ENCODE peak calls at places on chromosomes 7 and 10, in four cellular contexts. L is uterus, D is aorta, E is HL-60. F is an unnamed sample.

GRCh38 chr7:111931016-111931517 is 275.1 kb downstream of the DOCK4 start:
- DNase-seq in L (no peak), E (no peak), D (no peak), F (no peak)

GRCh38 chr7:129376076-129376777 is 58.0 kb upstream of the STRIP2 start:
- DNase-seq in D (no peak), L (no peak), E (no peak), F (peak)

GRCh38 chr10:95605163-95605562 is 44.0 kb upstream of the SORBS1 start:
- DNase-seq in E (no peak), D (peak), L (peak), F (no peak)

GRCh38 chr10:5297466-5297865 is 67.3 kb upstream of the UCN3 start:
- DNase-seq in E (peak), L (no peak), D (no peak), F (no peak)

GRCh38 chr10:102279104-102279503 is 33.8 kb downstream of the GBF1 start:
- DNase-seq in E (no peak), L (no peak), D (no peak), F (no peak)

GRCh38 chr10:132257271-132257670 is 50.5 kb downstream of the STK32C start:
- DNase-seq in L (no peak), D (no peak), E (no peak), F (peak)

GRCh38 chr10:62413652-62414051 is 39.5 kb downstream of the ZNF365 start:
- DNase-seq in L (no peak), D (no peak), E (no peak), F (no peak)

GRCh38 chr7:86788948-86789347 is 145.2 kb downstream of the GRM3 start:
- DNase-seq in L (no peak), D (no peak), E (no peak), F (no peak)

GRCh38 chr10:43573250-43574034 is 974 bp downstream of the ZNF239 start:
- DNase-seq in E (no peak), L (no peak), D (no peak), F (no peak)

GRCh38 chr7:77830649-77831355 is 32.2 kb downstream of the PHTF2 start:
- DNase-seq in D (no peak), E (no peak), L (no peak), F (no peak)

GRCh38 chr10:124296121-124296812 is 122.5 kb downstream of the OAT start:
- DNase-seq in E (no peak), L (no peak), D (peak), F (no peak)

GRCh38 chr7:108486291-108486966 is 30.2 kb upstream of the NRCAM start:
- DNase-seq in E (no peak), D (no peak), L (no peak), F (peak)

GRCh38 chr10:73785721-73786511 is 510 bp downstream of the ZSWIM8 start:
- DNase-seq in E (peak), L (no peak), D (no peak), F (peak)

GRCh38 chr7:7628476-7628875 is 12.1 kb upstream of the UMAD1 start:
- DNase-seq in D (no peak), L (no peak), E (no peak), F (no peak)

GRCh38 chr7:122619664-122620063 is 79.3 kb downstream of the RNF133 start:
- DNase-seq in E (no peak), L (no peak), D (no peak), F (no peak)

GRCh38 chr10:86361134-86362128 is 5.2 kb downstream of the GRID1 start:
- DNase-seq in D (peak), L (no peak), E (no peak), F (no peak)

GRCh38 chr7:136953386-136953785 is 84.9 kb downstream of the CHRM2 start:
- DNase-seq in L (no peak), E (no peak), D (no peak), F (peak)

GRCh38 chr7:106598663-106599342 is 62.2 kb downstream of the CCDC71L start:
- DNase-seq in E (peak), L (peak), D (no peak), F (peak)

GRCh38 chr10:98087309-98087708 is 47.1 kb upstream of the R3HCC1L start:
- DNase-seq in D (no peak), E (no peak), L (no peak), F (no peak)

GRCh38 chr10:72702868-72703581 is 11.1 kb downstream of the MCU start:
- DNase-seq in L (no peak), E (no peak), D (no peak), F (no peak)

GRCh38 chr7:12706900-12707536 is 19.6 kb downstream of the ARL4A start:
- DNase-seq in D (no peak), E (no peak), L (no peak), F (peak)

GRCh38 chr10:8174762-8175161 is 120.3 kb downstream of the GATA3 start:
- DNase-seq in E (no peak), D (no peak), L (no peak), F (no peak)

GRCh38 chr7:40972426-40972825 is 730.5 kb downstream of the INHBA start:
- DNase-seq in D (no peak), L (no peak), E (no peak), F (no peak)

GRCh38 chr10:97499561-97500296 is 1.0 kb downstream of the UBTD1 start:
- DNase-seq in L (peak), D (peak), E (peak), F (peak)

GRCh38 chr10:101012525-101013364 is 13.1 kb downstream of the LZTS2 start:
- DNase-seq in L (peak), D (peak), E (peak), F (peak)

GRCh38 chr10:17029581-17030271 is 99.9 kb downstream of the CUBN start:
- DNase-seq in E (no peak), L (peak), D (peak), F (peak)

GRCh38 chr10:79316671-79317431 is 30.4 kb upstream of the PPIF start:
- DNase-seq in L (no peak), E (no peak), D (peak), F (no peak)

GRCh38 chr10:129775681-129776080 is 188.4 kb downstream of the EBF3 start:
- DNase-seq in E (no peak), L (peak), D (peak), F (no peak)

GRCh38 chr7:15972767-15973362 is 286.4 kb upstream of the MEOX2 start:
- DNase-seq in L (no peak), E (no peak), D (no peak), F (peak)

GRCh38 chr7:28524978-28525377 is 112.7 kb downstream of the CREB5 start:
- DNase-seq in L (no peak), E (no peak), D (no peak), F (no peak)

GRCh38 chr7:120729300-120729699 is 128.6 kb downstream of the TSPAN12 start:
- DNase-seq in L (no peak), E (no peak), D (no peak), F (peak)

GRCh38 chr10:120575411-120575810 is 118.4 kb downstream of the PLPP4 start:
- DNase-seq in E (no peak), L (no peak), D (no peak), F (no peak)

GRCh38 chr7:43884209-43884608 is 14.9 kb upstream of the MRPS24 start:
- DNase-seq in L (no peak), E (no peak), D (no peak), F (no peak)

GRCh38 chr10:118488710-118489497 is 106.5 kb downstream of the PRLHR start:
- DNase-seq in L (no peak), E (peak), D (no peak), F (no peak)

GRCh38 chr7:73698410-73698809 is 15.0 kb downstream of the BUD23 start:
- DNase-seq in D (no peak), L (no peak), E (no peak), F (no peak)

GRCh38 chr10:31146496-31147219 is 115.0 kb upstream of the ZNF438 start:
- DNase-seq in E (no peak), D (no peak), L (peak), F (peak)

GRCh38 chr10:89836840-89837172 is 135.4 kb downstream of the KIF20B start:
- DNase-seq in E (no peak), L (no peak), D (no peak), F (no peak)
- H3K4me3 ChIP-seq in E (peak), L (peak), D (no peak), F (peak)

DNA sequence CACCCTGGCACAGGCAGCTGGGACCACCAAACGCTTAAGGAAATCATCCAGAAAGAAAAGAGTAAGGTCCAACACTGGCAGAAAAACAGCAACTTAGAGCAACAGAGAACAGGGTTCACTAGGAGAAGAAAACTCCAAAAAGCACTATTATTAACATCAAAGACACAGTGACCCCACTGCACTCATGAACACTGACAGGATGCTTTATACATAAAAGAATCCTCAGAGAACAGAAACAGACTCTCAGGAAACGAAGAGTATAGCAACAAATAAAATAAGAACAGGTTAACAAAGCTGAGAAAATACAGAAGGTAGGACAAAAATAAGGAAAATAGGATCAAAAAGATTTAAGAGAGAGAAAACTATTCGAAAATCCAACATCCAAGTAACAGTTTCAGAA is 258.5 kb downstream of the MAD1L1 start:
- DNase-seq in D (no peak), L (no peak), E (no peak), F (no peak)
- H3K27ac ChIP-seq in D (no peak), L (no peak), E (no peak), F (no peak)

DNA sequence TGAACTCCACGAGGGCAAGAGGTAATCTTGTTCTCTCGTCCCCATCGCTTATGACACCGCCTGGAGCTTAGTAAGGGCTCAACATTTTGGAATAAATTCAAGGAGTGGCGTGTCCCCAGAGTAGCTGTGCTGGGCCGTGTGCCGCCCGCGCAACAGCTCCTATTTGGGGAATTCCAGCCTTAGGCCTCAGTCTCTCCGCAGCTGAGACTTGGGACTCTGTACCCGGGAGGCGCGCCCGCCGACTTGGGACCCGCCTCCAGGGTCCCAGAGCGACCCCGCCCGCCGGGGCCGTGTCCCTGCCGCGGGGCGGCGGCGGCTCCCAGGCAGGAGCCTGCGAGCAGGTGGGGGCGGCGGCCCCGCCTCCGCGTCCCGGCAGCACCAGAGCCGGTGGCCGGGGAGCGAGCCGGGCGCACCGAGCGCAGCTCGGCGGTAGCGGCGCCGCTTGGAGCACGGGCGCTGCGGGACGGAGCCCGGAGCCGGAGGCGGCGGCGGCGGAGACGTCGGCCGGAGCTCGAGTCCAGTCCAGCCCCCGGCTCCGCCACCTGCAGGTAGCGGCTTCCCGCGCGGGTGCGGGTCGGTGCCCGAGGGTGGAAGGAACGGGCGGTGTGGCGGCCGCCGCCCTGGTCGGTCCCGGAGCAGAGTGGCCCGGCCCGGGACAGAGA is at the start of gene WIPF3:
- DNase-seq in E (no peak), L (no peak), D (peak), F (no peak)
- H3K4me3 ChIP-seq in E (peak), L (peak), D (peak), F (peak)

GRCh38 chr10:1564791-1565190 is 172.5 kb downstream of the ADARB2 start:
- DNase-seq in D (no peak), L (no peak), E (no peak), F (no peak)

GRCh38 chr10:1567742-1568495 is 169.4 kb downstream of the ADARB2 start:
- DNase-seq in E (no peak), L (no peak), D (no peak), F (no peak)

GRCh38 chr10:1569208-1569607 is 168.1 kb downstream of the ADARB2 start:
- DNase-seq in L (no peak), E (no peak), D (no peak), F (no peak)

GRCh38 chr10:1570652-1571051 is 166.7 kb downstream of the ADARB2 start:
- DNase-seq in E (no peak), L (no peak), D (no peak), F (no peak)

GRCh38 chr10:1567152-1567551 is 170.2 kb downstream of the ADARB2 start:
- DNase-seq in L (no peak), E (no peak), D (no peak), F (no peak)
- H3K27ac ChIP-seq in L (no peak), E (no peak), D (no peak), F (no peak)

GRCh38 chr7:42159150-42159549 is 77.9 kb downstream of the GLI3 start:
- DNase-seq in D (no peak), E (no peak), L (no peak), F (no peak)

GRCh38 chr7:42156541-42156865 is 80.5 kb downstream of the GLI3 start:
- DNase-seq in L (no peak), D (no peak), E (no peak), F (no peak)

GRCh38 chr7:42155836-42156540 is 81.0 kb downstream of the GLI3 start:
- DNase-seq in E (no peak), L (no peak), D (no peak), F (no peak)

GRCh38 chr7:42154168-42154567 is 82.8 kb downstream of the GLI3 start:
- DNase-seq in L (no peak), E (no peak), D (no peak), F (no peak)

GRCh38 chr7:42156957-42157721 is 79.9 kb downstream of the GLI3 start:
- DNase-seq in D (no peak), L (no peak), E (no peak), F (no peak)
- H3K4me3 ChIP-seq in D (no peak), L (no peak), E (no peak), F (no peak)

GRCh38 chr7:131003634-131004033 is 269.6 kb upstream of the KLF14 start:
- DNase-seq in E (no peak), L (no peak), D (no peak), F (no peak)
- H3K27ac ChIP-seq in E (no peak), L (no peak), D (no peak), F (no peak)

DNA sequence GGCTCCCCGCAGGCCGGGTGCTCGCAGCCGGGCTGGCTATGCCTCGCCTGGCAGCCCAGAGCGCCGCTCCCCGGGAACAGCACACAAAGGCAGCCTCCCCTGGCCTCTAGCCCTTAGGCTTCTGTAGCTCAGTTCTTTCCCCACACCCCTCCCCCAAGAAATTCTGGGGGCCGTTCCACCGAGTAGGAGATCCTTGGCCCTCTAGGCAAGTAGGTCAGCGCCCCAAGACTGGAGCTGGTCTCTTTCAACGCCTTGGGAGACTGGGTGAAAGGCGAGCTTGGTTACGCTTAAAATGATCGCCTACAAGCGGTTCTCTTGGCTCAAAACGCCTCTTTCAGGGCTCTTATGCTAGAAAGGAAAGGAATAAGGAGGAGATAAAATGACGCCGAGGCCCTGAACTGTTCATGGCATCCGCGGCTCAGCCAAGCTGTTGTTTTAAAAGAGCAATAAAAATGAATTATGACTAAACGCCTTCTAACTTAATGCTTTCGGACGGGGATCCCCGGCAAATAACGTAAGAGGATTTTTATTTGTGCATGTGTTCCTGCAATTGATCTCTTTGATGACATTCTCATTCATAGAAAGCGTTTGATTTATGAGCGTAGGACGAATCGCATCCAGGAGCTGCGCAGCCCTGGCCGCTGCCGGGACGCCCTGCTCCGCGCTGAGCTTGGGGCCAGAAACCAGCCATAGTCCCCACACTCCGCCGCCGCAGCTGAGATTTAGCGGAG is 2.9 kb upstream of the HOXA1 start:
- DNase-seq in L (peak), D (no peak), E (no peak), F (no peak)
- H3K4me3 ChIP-seq in L (peak), D (peak), E (no peak), F (peak)

GRCh38 chr10:128605180-128605579 is 479.0 kb upstream of the MKI67 start:
- DNase-seq in L (no peak), D (no peak), E (no peak), F (no peak)

GRCh38 chr10:128604025-128604424 is 477.8 kb upstream of the MKI67 start:
- DNase-seq in D (no peak), L (no peak), E (no peak), F (no peak)

GRCh38 chr10:128599538-128599937 is 473.3 kb upstream of the MKI67 start:
- DNase-seq in E (no peak), L (no peak), D (no peak), F (no peak)

GRCh38 chr10:128599030-128599429 is 472.8 kb upstream of the MKI67 start:
- DNase-seq in E (no peak), D (no peak), L (no peak), F (no peak)

GRCh38 chr10:128602183-128602582 is 476.0 kb upstream of the MKI67 start:
- DNase-seq in L (no peak), E (no peak), D (no peak), F (no peak)
- H3K27ac ChIP-seq in L (no peak), E (no peak), D (no peak), F (no peak)

F was measured in brain microvascular endothelial cell.